ENCODE peak calls at places on chromosome 18, in eight cellular contexts. D is T-helper 1 cell; P is endodermal cell; K is hepatic stellate cell; F is heart right ventricle; E is ELR; B is central memory CD4-positive, alpha-beta T cell; J is HTR-8/SVneo. C is an unnamed sample.

GRCh38 chr18:59704146-59704545 is 6.9 kb upstream of the CCBE1 start:
- DNase-seq in B (no peak), E (peak), J (no peak), F (no peak), K (no peak), D (no peak), P (no peak), C (no peak)

GRCh38 chr18:3482258-3482657 is 32.3 kb downstream of the TGIF1 start:
- DNase-seq in E (no peak), K (no peak), J (no peak), F (no peak), D (no peak), P (no peak), B (no peak), C (no peak)

GRCh38 chr18:6107794-6108193 is 212.5 kb upstream of the TMEM200C start:
- DNase-seq in D (no peak), F (no peak), J (no peak), E (no peak), P (no peak), B (no peak), K (no peak), C (no peak)

GRCh38 chr18:34913837-34914755 is 127.1 kb upstream of the MAPRE2 start:
- DNase-seq in E (peak), B (no peak), P (no peak), K (peak), F (no peak), D (no peak), J (peak), C (no peak)

GRCh38 chr18:31741096-31741735 is 19.5 kb downstream of the SLC25A52 start:
- DNase-seq in J (no peak), F (no peak), K (no peak), P (peak), E (peak), D (no peak), B (peak), C (no peak)

GRCh38 chr18:635171-635570 is 22.3 kb upstream of the TYMS start:
- DNase-seq in J (no peak), E (no peak), D (no peak), K (no peak), P (no peak), F (no peak), B (no peak), C (no peak)

GRCh38 chr18:63648241-63648640 is 4.2 kb upstream of the SERPINB4 start:
- DNase-seq in K (no peak), E (peak), J (no peak), B (no peak), F (no peak), P (no peak), D (no peak), C (no peak)

GRCh38 chr18:65567372-65567771 is 183.4 kb upstream of the CDH7 start:
- DNase-seq in D (no peak), P (no peak), K (no peak), B (no peak), J (no peak), E (peak), F (no peak), C (no peak)

GRCh38 chr18:51070545-51070944 is 40.5 kb downstream of the SMAD4 start:
- DNase-seq in K (peak), J (peak), B (no peak), D (no peak), F (no peak), E (peak), P (no peak), C (no peak)

GRCh38 chr18:47758000-47758399 is 172.5 kb downstream of the SMAD2 start:
- DNase-seq in F (no peak), B (no peak), J (no peak), K (no peak), P (peak), D (no peak), E (peak), C (no peak)

GRCh38 chr18:39622431-39622830 is 2056.8 kb upstream of the CELF4 start:
- DNase-seq in B (no peak), P (no peak), F (no peak), J (no peak), K (no peak), E (no peak), D (no peak), C (no peak)

GRCh38 chr18:23645561-23645960 is 17.1 kb downstream of the ANKRD29 start:
- DNase-seq in P (no peak), K (no peak), F (no peak), E (no peak), D (no peak), J (no peak), B (no peak), C (no peak)

GRCh38 chr18:37364237-37364636 is 201.4 kb downstream of the CELF4 start:
- DNase-seq in P (no peak), J (no peak), K (no peak), F (peak), E (no peak), D (no peak), B (no peak), C (no peak)

GRCh38 chr18:60247103-60247502 is 125.5 kb downstream of the MC4R start:
- DNase-seq in J (no peak), F (no peak), E (no peak), P (no peak), B (no peak), K (no peak), D (no peak), C (no peak)

GRCh38 chr18:75548353-75548752 is 120.8 kb upstream of the SMIM21 start:
- DNase-seq in F (no peak), B (no peak), J (no peak), P (peak), D (no peak), E (no peak), K (no peak), C (no peak)

GRCh38 chr18:69787825-69788547 is 159.7 kb downstream of the CD226 start:
- DNase-seq in P (no peak), J (no peak), B (no peak), D (no peak), F (no peak), K (no peak), E (peak), C (no peak)

GRCh38 chr18:7789853-7790552 is 222.9 kb downstream of the PTPRM start:
- DNase-seq in F (no peak), E (peak), D (no peak), K (peak), J (peak), B (no peak), P (peak), C (no peak)

GRCh38 chr18:54787098-54787497 is 41.2 kb upstream of the RAB27B start:
- DNase-seq in B (no peak), J (no peak), E (no peak), F (no peak), K (no peak), D (no peak), P (no peak), C (no peak)

GRCh38 chr18:58581265-58581664 is 47.6 kb downstream of the ALPK2 start:
- DNase-seq in D (no peak), B (no peak), J (no peak), K (peak), E (peak), P (peak), F (no peak), C (no peak)

C was measured in NCI-H2107.